ENCODE peak calls at places on chromosome 9, in eight cellular contexts. One of them, this sample, is unnamed.
A peak's percentile ranks its signal among the peaks of the same experiment; 100 is the strongest.

GRCh38 chr9:121285835-121286687 is 18.1 kb downstream of the GSN start:
- DNase-seq in PC-9: peak; percentile 54
- DNase-seq in IMR-90: peak; percentile 56
- DNase-seq in ovary: peak; percentile 70
- DNase-seq in heart left ventricle: peak; percentile 80
- DNase-seq in esophagus muscularis mucosa: no peak
- DNase-seq in astrocyte: peak; percentile 56
- DNase-seq in left ventricle myocardium inferior: peak; percentile 83
- DNase-seq in this sample: peak; percentile 88

GRCh38 chr9:94692601-94693000 is 33.9 kb upstream of the AOPEP start:
- DNase-seq in PC-9: peak; percentile 49
- DNase-seq in IMR-90: no peak
- DNase-seq in ovary: no peak
- DNase-seq in heart left ventricle: no peak
- DNase-seq in esophagus muscularis mucosa: no peak
- DNase-seq in astrocyte: no peak
- DNase-seq in left ventricle myocardium inferior: no peak
- DNase-seq in this sample: no peak

GRCh38 chr9:133558191-133559126 is 24.0 kb downstream of the ADAMTSL2 start:
- DNase-seq in PC-9: no peak
- DNase-seq in IMR-90: peak; percentile 85
- DNase-seq in ovary: no peak
- DNase-seq in heart left ventricle: peak; percentile 60
- DNase-seq in esophagus muscularis mucosa: no peak
- DNase-seq in astrocyte: peak; percentile 78
- DNase-seq in left ventricle myocardium inferior: peak; percentile 56
- DNase-seq in this sample: no peak

GRCh38 chr9:77848428-77848827 is 183.2 kb downstream of the GNAQ start:
- DNase-seq in PC-9: no peak
- DNase-seq in IMR-90: no peak
- DNase-seq in ovary: no peak
- DNase-seq in heart left ventricle: no peak
- DNase-seq in esophagus muscularis mucosa: no peak
- DNase-seq in astrocyte: peak; percentile 57
- DNase-seq in left ventricle myocardium inferior: no peak
- DNase-seq in this sample: no peak

GRCh38 chr9:20649381-20649780 is 27.1 kb upstream of the MLLT3 start:
- DNase-seq in PC-9: no peak
- DNase-seq in IMR-90: no peak
- DNase-seq in ovary: no peak
- DNase-seq in heart left ventricle: no peak
- DNase-seq in esophagus muscularis mucosa: no peak
- DNase-seq in astrocyte: no peak
- DNase-seq in left ventricle myocardium inferior: no peak
- DNase-seq in this sample: no peak

GRCh38 chr9:14107977-14108376 is 206.0 kb downstream of the NFIB start:
- DNase-seq in PC-9: no peak
- DNase-seq in IMR-90: no peak
- DNase-seq in ovary: no peak
- DNase-seq in heart left ventricle: no peak
- DNase-seq in esophagus muscularis mucosa: no peak
- DNase-seq in astrocyte: no peak
- DNase-seq in left ventricle myocardium inferior: no peak
- DNase-seq in this sample: no peak

GRCh38 chr9:134895103-134895502 is 14.5 kb downstream of the FCN2 start:
- DNase-seq in PC-9: no peak
- DNase-seq in IMR-90: peak; percentile 12
- DNase-seq in ovary: no peak
- DNase-seq in heart left ventricle: no peak
- DNase-seq in esophagus muscularis mucosa: peak; percentile 85
- DNase-seq in astrocyte: peak; percentile 31
- DNase-seq in left ventricle myocardium inferior: no peak
- DNase-seq in this sample: peak; percentile 36

GRCh38 chr9:109903515-109904138 is 123.6 kb downstream of the PALM2AKAP2 start:
- DNase-seq in PC-9: peak; percentile 68
- DNase-seq in IMR-90: peak; percentile 83
- DNase-seq in ovary: peak; percentile 39
- DNase-seq in heart left ventricle: peak; percentile 64
- DNase-seq in esophagus muscularis mucosa: no peak
- DNase-seq in astrocyte: peak; percentile 59
- DNase-seq in left ventricle myocardium inferior: peak; percentile 29
- DNase-seq in this sample: peak; percentile 70

GRCh38 chr9:126626117-126627022 is 12.6 kb downstream of the LMX1B start:
- DNase-seq in PC-9: no peak
- DNase-seq in IMR-90: no peak
- DNase-seq in ovary: no peak
- DNase-seq in heart left ventricle: no peak
- DNase-seq in esophagus muscularis mucosa: no peak
- DNase-seq in astrocyte: no peak
- DNase-seq in left ventricle myocardium inferior: no peak
- DNase-seq in this sample: no peak

GRCh38 chr9:4573634-4574391 is 83.5 kb downstream of the SLC1A1 start:
- DNase-seq in PC-9: no peak
- DNase-seq in IMR-90: no peak
- DNase-seq in ovary: no peak
- DNase-seq in heart left ventricle: no peak
- DNase-seq in esophagus muscularis mucosa: no peak
- DNase-seq in astrocyte: no peak
- DNase-seq in left ventricle myocardium inferior: no peak
- DNase-seq in this sample: no peak

GRCh38 chr9:74887041-74887980 is at the start of gene TRPM6:
- DNase-seq in PC-9: peak; percentile 56
- DNase-seq in IMR-90: peak; percentile 56
- DNase-seq in ovary: peak; percentile 52
- DNase-seq in heart left ventricle: peak; percentile 79
- DNase-seq in esophagus muscularis mucosa: no peak
- DNase-seq in astrocyte: peak; percentile 61
- DNase-seq in left ventricle myocardium inferior: peak; percentile 86
- DNase-seq in this sample: peak; percentile 78

GRCh38 chr9:32487981-32488380 is 38.0 kb downstream of the RIGI start:
- DNase-seq in PC-9: no peak
- DNase-seq in IMR-90: peak; percentile 86
- DNase-seq in ovary: no peak
- DNase-seq in heart left ventricle: no peak
- DNase-seq in esophagus muscularis mucosa: no peak
- DNase-seq in astrocyte: peak; percentile 72
- DNase-seq in left ventricle myocardium inferior: no peak
- DNase-seq in this sample: no peak

GRCh38 chr9:35745569-35745968 is 3.5 kb downstream of the GBA2 start:
- DNase-seq in PC-9: no peak
- DNase-seq in IMR-90: no peak
- DNase-seq in ovary: no peak
- DNase-seq in heart left ventricle: no peak
- DNase-seq in esophagus muscularis mucosa: no peak
- DNase-seq in astrocyte: no peak
- DNase-seq in left ventricle myocardium inferior: no peak
- DNase-seq in this sample: no peak
- H3K4me3 ChIP-seq in PC-9: peak overlapping the region; percentile 79
- H3K4me3 ChIP-seq in IMR-90: no peak overlapping the region
- H3K4me3 ChIP-seq in ovary: no peak overlapping the region
- H3K4me3 ChIP-seq in heart left ventricle: peak overlapping the region; percentile 93
- H3K4me3 ChIP-seq in esophagus muscularis mucosa: peak overlapping the region; percentile 64
- H3K4me3 ChIP-seq in astrocyte: peak overlapping the region; percentile 1
- H3K4me3 ChIP-seq in left ventricle myocardium inferior: peak overlapping the region; percentile 80
- H3K4me3 ChIP-seq in this sample: peak overlapping the region; percentile 62

GRCh38 chr9:123081824-123082223 is 48.4 kb downstream of the GPR21 start:
- DNase-seq in PC-9: no peak
- DNase-seq in IMR-90: peak; percentile 55
- DNase-seq in ovary: no peak
- DNase-seq in heart left ventricle: no peak
- DNase-seq in esophagus muscularis mucosa: no peak
- DNase-seq in astrocyte: peak; percentile 16
- DNase-seq in left ventricle myocardium inferior: no peak
- DNase-seq in this sample: no peak

GRCh38 chr9:123080444-123080843 is 47.0 kb downstream of the GPR21 start:
- DNase-seq in PC-9: no peak
- DNase-seq in IMR-90: no peak
- DNase-seq in ovary: no peak
- DNase-seq in heart left ventricle: no peak
- DNase-seq in esophagus muscularis mucosa: no peak
- DNase-seq in astrocyte: no peak
- DNase-seq in left ventricle myocardium inferior: no peak
- DNase-seq in this sample: no peak

GRCh38 chr9:123084256-123084655 is 50.8 kb downstream of the GPR21 start:
- DNase-seq in PC-9: no peak
- DNase-seq in IMR-90: no peak
- DNase-seq in ovary: no peak
- DNase-seq in heart left ventricle: no peak
- DNase-seq in esophagus muscularis mucosa: peak; percentile 37
- DNase-seq in astrocyte: no peak
- DNase-seq in left ventricle myocardium inferior: no peak
- DNase-seq in this sample: no peak

GRCh38 chr9:123085916-123086315 is 52.4 kb downstream of the GPR21 start:
- DNase-seq in PC-9: no peak
- DNase-seq in IMR-90: no peak
- DNase-seq in ovary: no peak
- DNase-seq in heart left ventricle: no peak
- DNase-seq in esophagus muscularis mucosa: no peak
- DNase-seq in astrocyte: no peak
- DNase-seq in left ventricle myocardium inferior: no peak
- DNase-seq in this sample: no peak

GRCh38 chr9:123083680-123084079 is 50.2 kb downstream of the GPR21 start:
- DNase-seq in PC-9: no peak
- DNase-seq in IMR-90: no peak
- DNase-seq in ovary: no peak
- DNase-seq in heart left ventricle: no peak
- DNase-seq in esophagus muscularis mucosa: no peak
- DNase-seq in astrocyte: no peak
- DNase-seq in left ventricle myocardium inferior: no peak
- DNase-seq in this sample: no peak
- H3K36me3 ChIP-seq in PC-9: peaks cover 6% of the 10 kb centered on the region
- H3K36me3 ChIP-seq in IMR-90: peaks cover 23% of the 10 kb centered on the region
- H3K36me3 ChIP-seq in ovary: no peaks in the 10 kb centered on the region
- H3K36me3 ChIP-seq in heart left ventricle: peaks cover 50% of the 10 kb centered on the region
- H3K36me3 ChIP-seq in esophagus muscularis mucosa: peaks cover 74% of the 10 kb centered on the region
- H3K36me3 ChIP-seq in astrocyte: peaks cover 10% of the 10 kb centered on the region
- H3K36me3 ChIP-seq in left ventricle myocardium inferior: peaks cover 52% of the 10 kb centered on the region
- H3K36me3 ChIP-seq in this sample: peaks cover 70% of the 10 kb centered on the region

DNA sequence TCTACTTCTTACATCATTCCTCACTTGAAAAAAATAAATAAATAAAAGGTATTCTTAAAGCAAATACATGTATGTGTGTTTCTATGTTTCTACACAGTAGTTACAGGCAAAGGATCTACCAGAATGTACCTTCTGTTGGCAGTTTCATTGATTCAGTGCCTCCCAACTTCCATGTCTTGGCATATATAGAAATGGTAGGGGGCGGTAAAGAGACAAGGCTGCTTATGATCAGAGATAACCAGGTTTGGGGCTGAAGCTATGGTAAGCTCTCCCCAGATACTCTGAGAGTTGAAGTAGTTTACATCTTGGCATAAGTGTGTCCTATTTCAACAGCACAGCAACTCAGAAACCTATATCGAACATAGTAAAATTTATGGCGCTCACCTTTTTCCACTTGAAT is 1075.4 kb upstream of the C9orf72 start:
- DNase-seq in PC-9: no peak
- DNase-seq in IMR-90: no peak
- DNase-seq in ovary: no peak
- DNase-seq in heart left ventricle: no peak
- DNase-seq in esophagus muscularis mucosa: no peak
- DNase-seq in astrocyte: no peak
- DNase-seq in left ventricle myocardium inferior: no peak
- DNase-seq in this sample: no peak
- TF ChIP-seq CTCF in PC-9: no peak
- TF ChIP-seq CTCF in IMR-90: no peak
- TF ChIP-seq CTCF in ovary: no peak
- TF ChIP-seq CTCF in heart left ventricle: no peak
- TF ChIP-seq CTCF in esophagus muscularis mucosa: no peak
- TF ChIP-seq CTCF in astrocyte: no peak
- TF ChIP-seq CTCF in left ventricle myocardium inferior: no peak
- TF ChIP-seq CTCF in this sample: no peak

GRCh38 chr9:114371343-114371985 is 16.3 kb downstream of the AKNA start:
- DNase-seq in PC-9: no peak
- DNase-seq in IMR-90: no peak
- DNase-seq in ovary: no peak
- DNase-seq in heart left ventricle: no peak
- DNase-seq in esophagus muscularis mucosa: no peak
- DNase-seq in astrocyte: no peak
- DNase-seq in left ventricle myocardium inferior: no peak
- DNase-seq in this sample: no peak

GRCh38 chr9:114370251-114370984 is 17.4 kb downstream of the AKNA start:
- DNase-seq in PC-9: no peak
- DNase-seq in IMR-90: no peak
- DNase-seq in ovary: no peak
- DNase-seq in heart left ventricle: no peak
- DNase-seq in esophagus muscularis mucosa: no peak
- DNase-seq in astrocyte: no peak
- DNase-seq in left ventricle myocardium inferior: no peak
- DNase-seq in this sample: no peak

GRCh38 chr9:114372971-114373591 is 14.7 kb downstream of the AKNA start:
- DNase-seq in PC-9: no peak
- DNase-seq in IMR-90: no peak
- DNase-seq in ovary: no peak
- DNase-seq in heart left ventricle: peak; percentile 71
- DNase-seq in esophagus muscularis mucosa: no peak
- DNase-seq in astrocyte: no peak
- DNase-seq in left ventricle myocardium inferior: peak; percentile 62
- DNase-seq in this sample: peak; percentile 57

GRCh38 chr9:114370985-114371335 is 16.8 kb downstream of the AKNA start:
- DNase-seq in PC-9: no peak
- DNase-seq in IMR-90: no peak
- DNase-seq in ovary: no peak
- DNase-seq in heart left ventricle: no peak
- DNase-seq in esophagus muscularis mucosa: no peak
- DNase-seq in astrocyte: no peak
- DNase-seq in left ventricle myocardium inferior: no peak
- DNase-seq in this sample: no peak

GRCh38 chr9:114371986-114372917 is 15.5 kb downstream of the AKNA start:
- DNase-seq in PC-9: no peak
- DNase-seq in IMR-90: no peak
- DNase-seq in ovary: no peak
- DNase-seq in heart left ventricle: no peak
- DNase-seq in esophagus muscularis mucosa: no peak
- DNase-seq in astrocyte: peak; percentile 20
- DNase-seq in left ventricle myocardium inferior: no peak
- DNase-seq in this sample: no peak
- H3K4me3 ChIP-seq in PC-9: no peak overlapping the region
- H3K4me3 ChIP-seq in IMR-90: no peak overlapping the region
- H3K4me3 ChIP-seq in ovary: no peak overlapping the region
- H3K4me3 ChIP-seq in heart left ventricle: peak overlapping the region; percentile 29
- H3K4me3 ChIP-seq in esophagus muscularis mucosa: no peak overlapping the region
- H3K4me3 ChIP-seq in astrocyte: no peak overlapping the region
- H3K4me3 ChIP-seq in left ventricle myocardium inferior: no peak overlapping the region
- H3K4me3 ChIP-seq in this sample: no peak overlapping the region

DNA sequence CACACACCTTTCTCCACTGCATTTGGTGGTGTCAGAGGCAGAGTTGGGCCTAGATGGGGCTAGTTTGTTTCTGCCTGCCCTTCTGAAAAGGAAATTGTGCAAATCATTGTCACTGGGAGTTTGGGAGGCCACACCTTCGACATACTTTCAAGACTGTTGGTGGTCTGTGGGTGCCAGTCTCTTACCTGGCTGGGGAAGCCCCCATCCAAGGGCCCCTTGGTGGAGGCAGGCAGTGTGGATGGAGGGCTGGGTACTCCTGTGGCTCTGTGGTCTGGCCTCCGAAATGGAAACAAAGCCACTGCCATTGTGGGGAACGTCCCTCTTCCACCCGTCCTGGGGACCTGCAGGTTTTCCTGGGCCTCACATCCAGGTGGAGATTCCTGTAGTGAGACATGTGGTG is 10.9 kb upstream of the PHYHD1 start:
- DNase-seq in PC-9: no peak
- DNase-seq in IMR-90: no peak
- DNase-seq in ovary: no peak
- DNase-seq in heart left ventricle: no peak
- DNase-seq in esophagus muscularis mucosa: no peak
- DNase-seq in astrocyte: no peak
- DNase-seq in left ventricle myocardium inferior: no peak
- DNase-seq in this sample: no peak
- H3K36me3 ChIP-seq in PC-9: peaks cover 15% of the 10 kb centered on the region
- H3K36me3 ChIP-seq in IMR-90: peaks cover 41% of the 10 kb centered on the region
- H3K36me3 ChIP-seq in ovary: no peaks in the 10 kb centered on the region
- H3K36me3 ChIP-seq in heart left ventricle: peaks cover 39% of the 10 kb centered on the region
- H3K36me3 ChIP-seq in esophagus muscularis mucosa: peaks cover 61% of the 10 kb centered on the region
- H3K36me3 ChIP-seq in astrocyte: peaks cover 18% of the 10 kb centered on the region
- H3K36me3 ChIP-seq in left ventricle myocardium inferior: peaks cover 41% of the 10 kb centered on the region
- H3K36me3 ChIP-seq in this sample: peaks cover 48% of the 10 kb centered on the region

This sample was measured in tibial artery.